ENCODE peak calls at places on chromosomes 2 and 18, in seven cellular contexts. M, C, J, R, F, E and W are unnamed samples. For H3K4me1, the result is how much of the 10 kb centered on the place peaks cover.

GRCh38 chr2:202695166-202695565 is 60.4 kb downstream of the FAM117B start:
- DNase-seq in M (no peak), C (no peak), J (no peak), R (no peak), F (no peak), E (no peak), W (no peak)

GRCh38 chr18:77346446-77346845 is 96.8 kb downstream of the GALR1 start:
- DNase-seq in M (no peak), C (no peak), J (no peak), R (no peak), F (no peak), E (no peak), W (no peak)

GRCh38 chr2:158969717-158970521 is 1.5 kb downstream of the TANC1 start:
- DNase-seq in M (peak), C (no peak), J (peak), R (peak), F (peak), E (peak), W (no peak)

GRCh38 chr2:183186296-183186695 is 62.1 kb downstream of the NUP35 start:
- DNase-seq in M (no peak), C (no peak), J (no peak), R (no peak), F (no peak), E (no peak), W (no peak)

GRCh38 chr2:16726577-16726976 is 60.9 kb upstream of the CYRIA start:
- DNase-seq in M (no peak), C (no peak), J (no peak), R (no peak), F (no peak), E (no peak), W (no peak)

GRCh38 chr2:5740853-5741252 is 48.7 kb downstream of the SOX11 start:
- DNase-seq in M (no peak), C (no peak), J (no peak), R (no peak), F (no peak), E (no peak), W (no peak)

GRCh38 chr18:36635414-36636096 is 193.2 kb downstream of the TPGS2 start:
- DNase-seq in M (no peak), C (no peak), J (no peak), R (no peak), F (peak), E (no peak), W (no peak)

GRCh38 chr2:78676921-78677696 is 348.4 kb upstream of the REG3G start:
- DNase-seq in M (no peak), C (no peak), J (no peak), R (no peak), F (peak), E (no peak), W (no peak)

GRCh38 chr2:115874427-115874826 is 1432.0 kb downstream of the DPP10 start:
- DNase-seq in M (no peak), C (no peak), J (no peak), R (no peak), F (no peak), E (no peak), W (no peak)

GRCh38 chr2:152558174-152559091 is 158.8 kb downstream of the PRPF40A start:
- DNase-seq in M (no peak), C (no peak), J (no peak), R (no peak), F (no peak), E (no peak), W (no peak)

GRCh38 chr2:178322068-178322467 is 127.8 kb downstream of the OSBPL6 start:
- DNase-seq in M (no peak), C (no peak), J (no peak), R (no peak), F (no peak), E (no peak), W (no peak)

GRCh38 chr2:119888673-119889072 is 124.2 kb upstream of the EPB41L5 start:
- DNase-seq in M (no peak), C (no peak), J (no peak), R (no peak), F (no peak), E (no peak), W (no peak)

GRCh38 chr2:8088810-8089209 is 593.0 kb upstream of the ID2 start:
- DNase-seq in M (no peak), C (no peak), J (no peak), R (no peak), F (no peak), E (no peak), W (no peak)

GRCh38 chr2:20494246-20494645 is 47.4 kb downstream of the RHOB start:
- DNase-seq in M (no peak), C (no peak), J (no peak), R (no peak), F (no peak), E (no peak), W (no peak)

GRCh38 chr2:72994991-72995380 is 76.5 kb downstream of the SFXN5 start:
- DNase-seq in M (no peak), C (no peak), J (no peak), R (no peak), F (no peak), E (no peak), W (no peak)

GRCh38 chr2:96205238-96205637 is 3.4 kb downstream of the STARD7 start:
- DNase-seq in M (no peak), C (no peak), J (no peak), R (no peak), F (no peak), E (no peak), W (no peak)

GRCh38 chr18:59779979-59780378 is 82.8 kb upstream of the CCBE1 start:
- DNase-seq in M (no peak), C (no peak), J (no peak), R (no peak), F (no peak), E (no peak), W (no peak)

GRCh38 chr2:213043566-213043965 is 107.8 kb downstream of the IKZF2 start:
- DNase-seq in M (no peak), C (no peak), J (no peak), R (no peak), F (no peak), E (no peak), W (no peak)

GRCh38 chr2:236871500-236872001 is 214.1 kb upstream of the COPS8 start:
- DNase-seq in M (no peak), C (no peak), J (no peak), R (peak), F (no peak), E (peak), W (no peak)

GRCh38 chr2:239548491-239548890 is 147.7 kb upstream of the HDAC4 start:
- DNase-seq in M (peak), C (no peak), J (no peak), R (no peak), F (no peak), E (no peak), W (no peak)

GRCh38 chr2:155525194-155525593 is 807.3 kb downstream of the NR4A2 start:
- DNase-seq in M (no peak), C (no peak), J (no peak), R (no peak), F (no peak), E (no peak), W (no peak)

GRCh38 chr2:144414324-144414845 is 105.5 kb downstream of the ZEB2 start:
- DNase-seq in M (no peak), C (no peak), J (no peak), R (peak), F (no peak), E (no peak), W (no peak)

GRCh38 chr2:197210450-197210849 is 100.1 kb downstream of the ANKRD44 start:
- DNase-seq in M (no peak), C (no peak), J (no peak), R (no peak), F (no peak), E (no peak), W (no peak)

DNA sequence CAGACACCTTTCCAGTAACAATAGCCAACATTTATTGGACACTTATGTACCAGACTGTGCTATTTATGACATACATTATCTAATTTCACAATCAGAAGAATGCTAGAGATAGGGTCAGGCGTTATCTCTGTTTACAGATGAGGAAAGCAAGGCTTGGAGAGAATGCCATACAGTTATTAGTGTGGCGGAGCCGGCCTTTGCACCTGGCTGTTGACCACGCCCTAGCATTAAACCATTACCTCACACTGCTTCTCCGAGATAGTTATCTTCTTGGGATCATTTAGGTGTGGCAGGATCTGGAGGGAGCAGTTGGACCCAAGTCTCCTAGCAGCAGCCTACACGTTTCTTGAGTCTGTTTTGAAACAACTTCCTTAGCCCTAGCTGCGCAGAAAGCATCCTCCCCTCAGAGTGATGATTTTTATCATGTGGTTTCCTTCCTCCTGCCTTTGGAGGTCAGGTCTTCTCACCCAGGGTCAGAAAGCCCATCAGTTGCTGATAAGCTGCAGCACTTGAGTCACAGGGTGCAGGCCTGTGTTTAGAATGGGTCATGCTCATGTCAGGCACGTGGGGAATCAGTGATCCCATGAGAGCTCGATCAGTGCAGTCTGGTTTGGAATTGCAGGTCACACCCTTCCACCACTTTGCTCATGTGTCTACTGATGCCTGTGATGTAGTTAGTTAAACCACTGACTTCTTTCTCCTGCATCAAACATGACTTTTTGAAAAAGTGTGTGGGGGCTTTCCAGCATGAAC is 118.2 kb downstream of the SPTBN1 start:
- DNase-seq in M (no peak), C (no peak), J (no peak), R (peak), F (no peak), E (no peak), W (no peak)
- H3K4me1 ChIP-seq in M (under half), C (under half), J (half or more), R (half or more), F (under half), E (half or more), W (under half)

GRCh38 chr2:241271641-241272297 is 43.7 kb downstream of the HDLBP start:
- DNase-seq in M (peak), C (peak), J (peak), R (peak), F (peak), E (peak), W (no peak)

GRCh38 chr2:241272298-241272721 is 43.2 kb downstream of the HDLBP start:
- DNase-seq in M (peak), C (no peak), J (peak), R (peak), F (peak), E (peak), W (no peak)

GRCh38 chr2:241269707-241270520 is 45.6 kb downstream of the HDLBP start:
- DNase-seq in M (no peak), C (no peak), J (no peak), R (no peak), F (no peak), E (no peak), W (no peak)

GRCh38 chr2:241268716-241269445 is 46.6 kb downstream of the HDLBP start:
- DNase-seq in M (no peak), C (no peak), J (no peak), R (peak), F (no peak), E (no peak), W (no peak)

GRCh38 chr2:241270531-241270930 is 44.9 kb downstream of the HDLBP start:
- DNase-seq in M (no peak), C (no peak), J (no peak), R (no peak), F (no peak), E (no peak), W (no peak)
- H3K27ac ChIP-seq in M (no peak), C (no peak), J (no peak), R (no peak), F (no peak), E (no peak), W (no peak)

GRCh38 chr2:215313219-215313656 is 1.4 kb downstream of the ATIC start:
- DNase-seq in M (no peak), C (no peak), J (no peak), R (peak), F (no peak), E (no peak), W (no peak)
- H3K4me3 ChIP-seq in M (no peak), C (peak), J (no peak), R (peak), F (peak), E (peak), W (no peak)

GRCh38 chr2:44934521-44934961 is 7.0 kb upstream of the SIX3 start:
- DNase-seq in M (no peak), C (no peak), J (no peak), R (no peak), F (peak), E (no peak), W (no peak)
- H3K4me1 ChIP-seq in M (under half), C (under half), J (under half), R (under half), F (under half), E (half or more), W (under half)

GRCh38 chr2:85680707-85681353 is 12.8 kb upstream of the SFTPB start:
- DNase-seq in M (no peak), C (no peak), J (no peak), R (no peak), F (peak), E (no peak), W (no peak)

GRCh38 chr2:85681354-85681728 is 12.8 kb upstream of the GNLY start:
- DNase-seq in M (no peak), C (no peak), J (no peak), R (no peak), F (peak), E (no peak), W (no peak)

GRCh38 chr2:85681776-85682175 is 12.4 kb upstream of the GNLY start:
- DNase-seq in M (no peak), C (no peak), J (no peak), R (no peak), F (no peak), E (no peak), W (no peak)

GRCh38 chr2:85678384-85678783 is 10.4 kb upstream of the SFTPB start:
- DNase-seq in M (no peak), C (no peak), J (no peak), R (no peak), F (no peak), E (no peak), W (no peak)

DNA sequence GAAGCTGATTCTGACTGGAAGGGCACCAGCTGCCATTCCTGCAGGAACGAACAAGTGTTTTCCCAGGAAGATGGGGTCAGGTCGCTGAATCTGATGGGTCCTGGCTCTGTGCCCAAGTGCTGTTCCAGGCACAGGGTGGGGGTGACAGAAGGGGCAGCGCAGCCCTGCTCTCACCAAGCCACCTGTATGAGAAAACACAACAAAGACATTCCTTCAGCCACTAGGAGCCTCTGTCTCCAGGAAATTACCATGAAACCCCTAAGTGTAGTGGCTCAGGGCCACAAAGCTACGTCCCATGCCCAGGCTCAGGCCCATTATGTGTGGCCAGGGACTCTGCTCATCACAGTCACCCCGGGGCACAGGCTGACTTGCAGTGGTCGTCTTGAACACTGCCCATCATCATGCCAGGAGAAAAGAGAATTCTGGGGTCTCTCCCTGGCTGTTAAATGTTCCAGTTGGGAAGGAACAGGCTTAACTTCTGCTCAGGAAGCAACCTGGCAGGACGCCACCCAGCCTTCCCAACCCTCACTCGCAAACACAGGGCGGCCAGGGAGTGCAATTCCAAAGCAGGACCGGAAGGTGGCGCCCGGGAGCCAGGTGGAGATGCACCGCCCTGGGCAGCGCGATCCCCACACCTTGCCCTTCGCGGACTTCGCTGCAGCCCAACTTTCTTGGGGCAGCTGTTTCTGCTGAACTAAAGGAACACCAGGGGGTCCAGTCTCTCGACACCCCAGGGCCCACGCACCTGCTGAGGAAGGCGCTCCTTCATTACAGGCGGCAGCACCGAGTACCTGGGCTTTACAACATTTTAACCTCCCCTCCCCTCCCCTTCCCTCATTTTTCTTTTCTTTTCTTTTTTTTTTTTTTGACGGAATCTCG is 11.0 kb upstream of the SFTPB start:
- DNase-seq in M (peak), C (peak), J (peak), R (peak), F (peak), E (peak), W (peak)
- H3K27ac ChIP-seq in M (no peak), C (no peak), J (no peak), R (peak), F (no peak), E (peak), W (no peak)

GRCh38 chr2:12861344-12861942 is 144.7 kb downstream of the TRIB2 start:
- DNase-seq in M (no peak), C (no peak), J (no peak), R (no peak), F (no peak), E (no peak), W (no peak)
- H3K4me3 ChIP-seq in M (no peak), C (no peak), J (no peak), R (no peak), F (no peak), E (no peak), W (no peak)

GRCh38 chr2:234967874-234968208 is 16.0 kb downstream of the SH3BP4 start:
- DNase-seq in M (no peak), C (no peak), J (no peak), R (no peak), F (peak), E (no peak), W (no peak)
- H3K4me1 ChIP-seq in M (under half), C (half or more), J (under half), R (under half), F (under half), E (under half), W (under half)

GRCh38 chr18:48997985-48998831 is 47.4 kb upstream of the SMAD7 start:
- DNase-seq in M (no peak), C (peak), J (peak), R (peak), F (peak), E (peak), W (no peak)
- H3K27ac ChIP-seq in M (no peak), C (peak), J (peak), R (peak), F (peak), E (peak), W (no peak)

GRCh38 chr2:1590611-1591460 is 153.5 kb downstream of the PXDN start:
- DNase-seq in M (no peak), C (no peak), J (no peak), R (no peak), F (peak), E (no peak), W (no peak)

GRCh38 chr2:1591461-1591770 is 152.9 kb downstream of the PXDN start:
- DNase-seq in M (no peak), C (no peak), J (no peak), R (no peak), F (peak), E (no peak), W (no peak)

GRCh38 chr2:1594281-1595171 is 149.8 kb downstream of the PXDN start:
- DNase-seq in M (no peak), C (no peak), J (no peak), R (no peak), F (peak), E (no peak), W (no peak)

GRCh38 chr2:1593371-1594205 is 150.7 kb downstream of the PXDN start:
- DNase-seq in M (no peak), C (peak), J (peak), R (peak), F (peak), E (peak), W (no peak)

DNA sequence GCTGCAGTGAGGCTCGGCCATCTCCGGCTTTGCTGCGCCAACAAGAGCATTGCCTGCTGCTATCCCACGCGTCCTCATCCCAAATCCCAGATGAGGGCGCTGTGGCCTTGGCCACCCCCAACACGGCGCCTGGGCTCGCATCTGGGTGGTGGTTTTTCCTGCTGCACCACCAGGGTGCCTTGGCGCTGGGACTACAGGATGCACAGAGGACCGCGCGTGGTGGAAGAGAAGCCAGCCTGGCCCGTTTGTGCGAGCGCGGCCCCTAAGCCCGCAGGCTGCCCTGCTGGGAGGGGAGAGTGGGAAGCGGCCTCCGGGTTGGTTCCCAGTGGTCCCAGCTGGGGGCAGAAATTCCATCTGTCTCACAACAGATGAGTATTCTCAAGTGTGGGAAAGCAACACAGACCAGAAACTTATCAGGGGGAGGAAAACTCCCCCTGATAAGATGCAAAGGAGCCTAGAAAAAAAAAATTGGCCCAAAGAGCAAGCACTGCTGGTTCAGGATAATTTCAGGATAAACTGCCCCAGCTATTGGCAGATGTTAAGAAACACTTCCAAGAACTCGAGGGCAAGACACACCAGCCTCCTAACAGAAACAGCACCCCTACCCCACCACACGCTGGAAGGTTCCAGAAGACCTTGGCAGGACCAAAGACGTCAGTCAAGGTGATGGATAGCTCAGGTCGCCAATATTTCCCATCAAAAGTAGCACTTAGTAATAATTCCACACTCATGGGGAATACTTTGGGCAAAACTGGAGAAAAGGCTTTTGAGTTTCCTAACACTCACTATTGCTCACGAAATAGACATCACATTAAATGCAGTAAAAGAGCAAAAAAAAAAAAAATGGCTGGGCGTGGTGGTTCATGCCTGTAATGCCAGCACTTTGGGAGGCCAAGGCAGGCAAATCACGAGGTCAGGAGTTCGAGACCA is 152.1 kb downstream of the PXDN start:
- DNase-seq in M (peak), C (peak), J (peak), R (peak), F (peak), E (peak), W (peak)
- H3K4me3 ChIP-seq in M (no peak), C (no peak), J (no peak), R (no peak), F (no peak), E (peak), W (no peak)